ENCODE peak calls at places on chromosomes 12 and 14, in six cellular contexts. B is iPS-NIHi11; V is activated CD4-positive, alpha-beta T cell treated with anti-CD3 and anti-CD28 coated beads for 48 hours; E is brain microvascular endothelial cell; J is head of caudate nucleus; O is osteocyte. W is an unnamed sample.

GRCh38 chr14:30345511-30345910 is 213.4 kb upstream of the G2E3 start:
- DNase-seq in B (no peak), V (no peak), E (no peak), J (no peak), O (no peak), W (no peak)

GRCh38 chr12:54216580-54217308 is 28.0 kb upstream of the SMUG1 start:
- DNase-seq in B (peak; percentile 73), V (peak; percentile 80), E (peak; percentile 58), J (peak; percentile 87), O (no peak), W (peak; percentile 70)

GRCh38 chr12:102423447-102423846 is 56.9 kb downstream of the IGF1 start:
- DNase-seq in B (no peak), V (no peak), E (no peak), J (no peak), O (no peak), W (no peak)

GRCh38 chr12:102061096-102061555 is 665 bp downstream of the WASHC3 start:
- DNase-seq in B (no peak), V (no peak), E (no peak), J (no peak), O (no peak), W (no peak)

GRCh38 chr12:30847259-30847658 is 79.3 kb upstream of the TSPAN11 start:
- DNase-seq in B (no peak), V (peak; percentile 8), E (peak; percentile 70), J (no peak), O (no peak), W (peak; percentile 27)

GRCh38 chr12:69000540-69001243 is 67.7 kb upstream of the CPM start:
- DNase-seq in B (no peak), V (no peak), E (peak; percentile 27), J (no peak), O (no peak), W (peak; percentile 6)

GRCh38 chr12:108730337-108731104 is 797 bp downstream of the CORO1C start:
- DNase-seq in B (peak; percentile 61), V (peak; percentile 61), E (peak; percentile 77), J (peak; percentile 71), O (peak; percentile 85), W (peak; percentile 88)

GRCh38 chr12:91140660-91141045 is 29.4 kb upstream of the LUM start:
- DNase-seq in B (no peak), V (no peak), E (peak; percentile 44), J (no peak), O (no peak), W (no peak)